ENCODE peak calls at places on chromosomes 12 and 14, in eight cellular contexts. One of them, this sample, is unnamed.

GRCh38 chr14:95489163-95489887 is 27.1 kb downstream of the SYNE3 start:
- DNase-seq in fibroblast of mammary gland: no peak
- DNase-seq in IMR-90: no peak
- DNase-seq in HFF-Myc: no peak
- DNase-seq in mammary epithelial cell: no peak
- DNase-seq in stomach: no peak
- DNase-seq in ovary: peak
- DNase-seq in pancreas: no peak
- DNase-seq in this sample: no peak

GRCh38 chr14:98006008-98006407 is 1208.8 kb downstream of the VRK1 start:
- DNase-seq in fibroblast of mammary gland: no peak
- DNase-seq in pancreas: no peak
- DNase-seq in IMR-90: no peak
- DNase-seq in stomach: no peak
- DNase-seq in mammary epithelial cell: no peak
- DNase-seq in ovary: no peak
- DNase-seq in HFF-Myc: no peak
- DNase-seq in this sample: no peak

GRCh38 chr12:27105746-27106536 is 23.6 kb upstream of the C12orf71 start:
- DNase-seq in pancreas: no peak
- DNase-seq in mammary epithelial cell: no peak
- DNase-seq in stomach: no peak
- DNase-seq in fibroblast of mammary gland: no peak
- DNase-seq in ovary: no peak
- DNase-seq in HFF-Myc: no peak
- DNase-seq in IMR-90: no peak
- DNase-seq in this sample: peak

GRCh38 chr12:131233737-131234474 is 280.2 kb downstream of the ADGRD1 start:
- DNase-seq in stomach: no peak
- DNase-seq in HFF-Myc: no peak
- DNase-seq in ovary: no peak
- DNase-seq in IMR-90: no peak
- DNase-seq in mammary epithelial cell: no peak
- DNase-seq in fibroblast of mammary gland: no peak
- DNase-seq in pancreas: no peak
- DNase-seq in this sample: no peak

GRCh38 chr14:54285030-54285429 is 111.8 kb upstream of the CDKN3 start:
- DNase-seq in pancreas: no peak
- DNase-seq in fibroblast of mammary gland: no peak
- DNase-seq in stomach: no peak
- DNase-seq in IMR-90: no peak
- DNase-seq in ovary: no peak
- DNase-seq in HFF-Myc: no peak
- DNase-seq in mammary epithelial cell: no peak
- DNase-seq in this sample: no peak

GRCh38 chr14:45251912-45252311 is 1.1 kb downstream of the MIS18BP1 start:
- DNase-seq in mammary epithelial cell: peak
- DNase-seq in HFF-Myc: no peak
- DNase-seq in pancreas: no peak
- DNase-seq in IMR-90: peak
- DNase-seq in fibroblast of mammary gland: peak
- DNase-seq in ovary: no peak
- DNase-seq in stomach: no peak
- DNase-seq in this sample: peak

GRCh38 chr12:45042599-45042998 is 8.3 kb downstream of the DBX2 start:
- DNase-seq in mammary epithelial cell: no peak
- DNase-seq in IMR-90: no peak
- DNase-seq in stomach: no peak
- DNase-seq in ovary: no peak
- DNase-seq in HFF-Myc: no peak
- DNase-seq in fibroblast of mammary gland: no peak
- DNase-seq in pancreas: no peak
- DNase-seq in this sample: no peak

GRCh38 chr12:65825573-65826512 is 1.6 kb downstream of the HMGA2 start:
- DNase-seq in mammary epithelial cell: no peak
- DNase-seq in stomach: peak
- DNase-seq in IMR-90: peak
- DNase-seq in fibroblast of mammary gland: no peak
- DNase-seq in ovary: peak
- DNase-seq in HFF-Myc: no peak
- DNase-seq in pancreas: peak
- DNase-seq in this sample: no peak

GRCh38 chr14:56185991-56186390 is 67.8 kb downstream of the PELI2 start:
- DNase-seq in stomach: no peak
- DNase-seq in ovary: no peak
- DNase-seq in HFF-Myc: no peak
- DNase-seq in mammary epithelial cell: no peak
- DNase-seq in fibroblast of mammary gland: no peak
- DNase-seq in pancreas: peak
- DNase-seq in IMR-90: no peak
- DNase-seq in this sample: no peak

GRCh38 chr12:102249073-102249854 is 51.6 kb upstream of the PMCH start:
- DNase-seq in IMR-90: peak
- DNase-seq in pancreas: no peak
- DNase-seq in ovary: no peak
- DNase-seq in stomach: no peak
- DNase-seq in mammary epithelial cell: peak
- DNase-seq in HFF-Myc: no peak
- DNase-seq in fibroblast of mammary gland: peak
- DNase-seq in this sample: peak

GRCh38 chr14:22386924-22387775 is 201.9 kb downstream of the DAD1 start:
- DNase-seq in mammary epithelial cell: peak
- DNase-seq in HFF-Myc: peak
- DNase-seq in IMR-90: peak
- DNase-seq in pancreas: no peak
- DNase-seq in stomach: peak
- DNase-seq in fibroblast of mammary gland: peak
- DNase-seq in ovary: peak
- DNase-seq in this sample: peak

GRCh38 chr12:124862768-124863408 is 776 bp downstream of the SCARB1 start:
- DNase-seq in stomach: no peak
- DNase-seq in mammary epithelial cell: peak
- DNase-seq in ovary: peak
- DNase-seq in HFF-Myc: no peak
- DNase-seq in fibroblast of mammary gland: peak
- DNase-seq in pancreas: peak
- DNase-seq in IMR-90: no peak
- DNase-seq in this sample: peak

GRCh38 chr12:27303139-27304111 is 29.2 kb upstream of the BMAL2 start:
- DNase-seq in pancreas: no peak
- DNase-seq in IMR-90: peak
- DNase-seq in mammary epithelial cell: no peak
- DNase-seq in fibroblast of mammary gland: no peak
- DNase-seq in HFF-Myc: no peak
- DNase-seq in ovary: no peak
- DNase-seq in stomach: no peak
- DNase-seq in this sample: no peak

GRCh38 chr12:28876423-28876822 is 272.7 kb upstream of the FAR2 start:
- DNase-seq in mammary epithelial cell: no peak
- DNase-seq in HFF-Myc: no peak
- DNase-seq in IMR-90: no peak
- DNase-seq in ovary: no peak
- DNase-seq in pancreas: no peak
- DNase-seq in fibroblast of mammary gland: no peak
- DNase-seq in stomach: no peak
- DNase-seq in this sample: no peak

GRCh38 chr12:65818454-65819382 is 5.6 kb upstream of the HMGA2 start:
- DNase-seq in pancreas: no peak
- DNase-seq in mammary epithelial cell: peak
- DNase-seq in ovary: no peak
- DNase-seq in IMR-90: peak
- DNase-seq in HFF-Myc: no peak
- DNase-seq in fibroblast of mammary gland: no peak
- DNase-seq in stomach: no peak
- DNase-seq in this sample: peak

GRCh38 chr12:12327802-12328201 is 22.2 kb downstream of the MANSC1 start:
- DNase-seq in fibroblast of mammary gland: peak
- DNase-seq in mammary epithelial cell: peak
- DNase-seq in HFF-Myc: peak
- DNase-seq in stomach: no peak
- DNase-seq in ovary: no peak
- DNase-seq in pancreas: no peak
- DNase-seq in IMR-90: peak
- DNase-seq in this sample: peak

GRCh38 chr12:122226366-122227222 is 742 bp upstream of the DIABLO start:
- DNase-seq in ovary: no peak
- DNase-seq in IMR-90: no peak
- DNase-seq in mammary epithelial cell: no peak
- DNase-seq in HFF-Myc: no peak
- DNase-seq in pancreas: no peak
- DNase-seq in stomach: no peak
- DNase-seq in fibroblast of mammary gland: no peak
- DNase-seq in this sample: no peak

GRCh38 chr14:104968541-104969401 is 9.4 kb downstream of the AHNAK2 start:
- DNase-seq in stomach: no peak
- DNase-seq in pancreas: peak
- DNase-seq in IMR-90: no peak
- DNase-seq in fibroblast of mammary gland: peak
- DNase-seq in HFF-Myc: no peak
- DNase-seq in mammary epithelial cell: peak
- DNase-seq in ovary: no peak
- DNase-seq in this sample: peak
- TF ChIP-seq CTCF in stomach: no peak
- TF ChIP-seq CTCF in pancreas: no peak
- TF ChIP-seq CTCF in IMR-90: no peak
- TF ChIP-seq CTCF in fibroblast of mammary gland: no peak
- TF ChIP-seq CTCF in HFF-Myc: peak
- TF ChIP-seq CTCF in mammary epithelial cell: no peak
- TF ChIP-seq CTCF in ovary: no peak
- TF ChIP-seq CTCF in this sample: no peak

GRCh38 chr12:47319746-47320145 is 240.0 kb upstream of the AMIGO2 start:
- DNase-seq in mammary epithelial cell: no peak
- DNase-seq in IMR-90: no peak
- DNase-seq in stomach: no peak
- DNase-seq in ovary: no peak
- DNase-seq in fibroblast of mammary gland: no peak
- DNase-seq in HFF-Myc: no peak
- DNase-seq in pancreas: no peak
- DNase-seq in this sample: no peak
- H3K4me3 ChIP-seq in mammary epithelial cell: no peak
- H3K4me3 ChIP-seq in IMR-90: no peak
- H3K4me3 ChIP-seq in stomach: no peak
- H3K4me3 ChIP-seq in ovary: no peak
- H3K4me3 ChIP-seq in fibroblast of mammary gland: no peak
- H3K4me3 ChIP-seq in HFF-Myc: no peak
- H3K4me3 ChIP-seq in pancreas: no peak
- H3K4me3 ChIP-seq in this sample: no peak

DNA sequence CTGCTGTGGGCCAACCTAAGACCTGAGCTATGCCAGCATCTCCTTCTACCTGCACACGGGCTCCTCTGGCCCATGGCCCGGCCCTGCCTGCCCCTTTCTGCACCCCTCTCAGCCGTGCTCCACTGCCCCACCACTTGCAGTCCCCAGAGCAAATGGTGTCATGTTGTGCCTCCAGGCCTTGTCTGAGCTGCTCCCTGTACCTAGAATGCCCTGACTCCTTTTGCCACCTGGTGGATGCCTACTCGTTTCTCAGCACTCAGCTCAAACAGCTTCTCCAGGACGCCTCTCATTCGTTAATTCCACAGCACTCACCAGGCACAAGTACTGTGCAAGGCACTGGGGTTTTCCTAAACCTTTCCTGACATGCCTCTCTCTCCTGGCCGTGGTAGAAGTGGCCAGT is 63.2 kb upstream of the PNMA1 start:
- DNase-seq in HFF-Myc: no peak
- DNase-seq in IMR-90: no peak
- DNase-seq in pancreas: no peak
- DNase-seq in mammary epithelial cell: no peak
- DNase-seq in fibroblast of mammary gland: no peak
- DNase-seq in ovary: no peak
- DNase-seq in stomach: no peak
- DNase-seq in this sample: peak
- TF ChIP-seq CTCF in HFF-Myc: no peak
- TF ChIP-seq CTCF in IMR-90: no peak
- TF ChIP-seq CTCF in pancreas: no peak
- TF ChIP-seq CTCF in mammary epithelial cell: peak
- TF ChIP-seq CTCF in fibroblast of mammary gland: no peak
- TF ChIP-seq CTCF in ovary: no peak
- TF ChIP-seq CTCF in stomach: no peak
- TF ChIP-seq CTCF in this sample: peak

GRCh38 chr12:93314177-93314497 is 63.6 kb upstream of the NUDT4 start:
- DNase-seq in mammary epithelial cell: no peak
- DNase-seq in ovary: no peak
- DNase-seq in stomach: no peak
- DNase-seq in fibroblast of mammary gland: no peak
- DNase-seq in HFF-Myc: no peak
- DNase-seq in pancreas: no peak
- DNase-seq in IMR-90: no peak
- DNase-seq in this sample: no peak

GRCh38 chr12:93317227-93317626 is 60.5 kb upstream of the NUDT4 start:
- DNase-seq in pancreas: no peak
- DNase-seq in HFF-Myc: no peak
- DNase-seq in stomach: no peak
- DNase-seq in mammary epithelial cell: peak
- DNase-seq in fibroblast of mammary gland: no peak
- DNase-seq in IMR-90: no peak
- DNase-seq in ovary: no peak
- DNase-seq in this sample: peak

GRCh38 chr12:93315907-93316622 is 61.7 kb upstream of the NUDT4 start:
- DNase-seq in HFF-Myc: no peak
- DNase-seq in stomach: no peak
- DNase-seq in mammary epithelial cell: no peak
- DNase-seq in ovary: no peak
- DNase-seq in IMR-90: peak
- DNase-seq in fibroblast of mammary gland: peak
- DNase-seq in pancreas: no peak
- DNase-seq in this sample: no peak

GRCh38 chr12:93316623-93316971 is 61.1 kb upstream of the NUDT4 start:
- DNase-seq in IMR-90: no peak
- DNase-seq in mammary epithelial cell: no peak
- DNase-seq in ovary: no peak
- DNase-seq in stomach: no peak
- DNase-seq in pancreas: no peak
- DNase-seq in HFF-Myc: no peak
- DNase-seq in fibroblast of mammary gland: no peak
- DNase-seq in this sample: no peak

GRCh38 chr12:93315385-93315906 is 62.3 kb upstream of the NUDT4 start:
- DNase-seq in ovary: no peak
- DNase-seq in mammary epithelial cell: no peak
- DNase-seq in stomach: no peak
- DNase-seq in IMR-90: no peak
- DNase-seq in pancreas: no peak
- DNase-seq in fibroblast of mammary gland: no peak
- DNase-seq in HFF-Myc: no peak
- DNase-seq in this sample: no peak
- H3K4me3 ChIP-seq in ovary: no peak
- H3K4me3 ChIP-seq in mammary epithelial cell: no peak
- H3K4me3 ChIP-seq in stomach: no peak
- H3K4me3 ChIP-seq in IMR-90: no peak
- H3K4me3 ChIP-seq in pancreas: no peak
- H3K4me3 ChIP-seq in fibroblast of mammary gland: no peak
- H3K4me3 ChIP-seq in HFF-Myc: no peak
- H3K4me3 ChIP-seq in this sample: no peak

GRCh38 chr12:13941258-13942249 is 39.8 kb downstream of the GRIN2B start:
- DNase-seq in stomach: peak
- DNase-seq in fibroblast of mammary gland: peak
- DNase-seq in IMR-90: peak
- DNase-seq in pancreas: no peak
- DNase-seq in mammary epithelial cell: peak
- DNase-seq in ovary: no peak
- DNase-seq in HFF-Myc: no peak
- DNase-seq in this sample: peak
- TF ChIP-seq CTCF in stomach: no peak
- TF ChIP-seq CTCF in fibroblast of mammary gland: no peak
- TF ChIP-seq CTCF in IMR-90: no peak
- TF ChIP-seq CTCF in pancreas: peak
- TF ChIP-seq CTCF in mammary epithelial cell: peak
- TF ChIP-seq CTCF in ovary: no peak
- TF ChIP-seq CTCF in HFF-Myc: no peak
- TF ChIP-seq CTCF in this sample: peak

This sample was measured in epithelial cell of esophagus.